ENCODE peak calls at places on chromosomes 13 and 19, in five cellular contexts. N, Y, T, E and X are unnamed samples.

GRCh38 chr13:111066544-111066943 is 48.6 kb upstream of the ARHGEF7 start:
- DNase-seq in N (no peak), Y (no peak), T (no peak), E (peak; percentile 30), X (no peak)

GRCh38 chr19:4993683-4994082 is 24.8 kb downstream of the KDM4B start:
- DNase-seq in N (no peak), Y (no peak), T (no peak), E (no peak), X (no peak)

GRCh38 chr19:6730153-6730804 is 7.1 kb downstream of the GPR108 start:
- DNase-seq in N (peak; percentile 87), Y (peak; percentile 67), T (peak; percentile 99), E (no peak), X (peak; percentile 87)

GRCh38 chr19:20482721-20483120 is 82.9 kb downstream of the ZNF737 start:
- DNase-seq in N (no peak), Y (peak; percentile 11), T (peak; percentile 42), E (no peak), X (no peak)

GRCh38 chr13:35157143-35157755 is 215.2 kb downstream of the NBEA start:
- DNase-seq in N (peak; percentile 32), Y (peak; percentile 33), T (peak; percentile 57), E (no peak), X (peak; percentile 3)

GRCh38 chr13:29857089-29857488 is 6.7 kb upstream of the UBL3 start:
- DNase-seq in N (no peak), Y (no peak), T (no peak), E (no peak), X (no peak)

GRCh38 chr13:112905086-112905485 is 63.9 kb upstream of the MCF2L start:
- DNase-seq in N (no peak), Y (no peak), T (peak; percentile 61), E (no peak), X (no peak)

GRCh38 chr13:113084094-113084942 is 21.3 kb upstream of the F7 start:
- DNase-seq in N (no peak), Y (no peak), T (no peak), E (no peak), X (no peak)

GRCh38 chr13:38202730-38203129 is 146.9 kb upstream of the UFM1 start:
- DNase-seq in N (no peak), Y (no peak), T (no peak), E (no peak), X (no peak)

GRCh38 chr13:27283906-27284523 is 13.4 kb downstream of the RASL11A start:
- DNase-seq in N (peak; percentile 42), Y (peak; percentile 36), T (no peak), E (no peak), X (no peak)

GRCh38 chr13:44117351-44117750 is 237.6 kb downstream of the LACC1 start:
- DNase-seq in N (no peak), Y (no peak), T (no peak), E (no peak), X (no peak)

GRCh38 chr13:44191504-44192171 is 182.0 kb upstream of the SERP2 start:
- DNase-seq in N (peak; percentile 63), Y (peak; percentile 67), T (peak; percentile 70), E (no peak), X (no peak)

GRCh38 chr19:10116085-10116865 is 3.4 kb downstream of the EIF3G start:
- DNase-seq in N (no peak), Y (no peak), T (no peak), E (no peak), X (peak; percentile 49)

GRCh38 chr19:5882421-5882968 is 12.2 kb upstream of the FUT5 start:
- DNase-seq in N (no peak), Y (no peak), T (no peak), E (no peak), X (peak; percentile 57)

GRCh38 chr13:112182251-112182650 is 115.3 kb downstream of the SOX1 start:
- DNase-seq in N (no peak), Y (no peak), T (no peak), E (no peak), X (no peak)

GRCh38 chr19:18135712-18136584 is 17.0 kb upstream of the PIK3R2 start:
- DNase-seq in N (peak; percentile 87), Y (peak; percentile 66), T (no peak), E (no peak), X (no peak)

GRCh38 chr19:19120308-19121156 is 17.7 kb downstream of the TMEM161A start:
- DNase-seq in N (peak; percentile 31), Y (peak; percentile 26), T (peak; percentile 100), E (no peak), X (peak; percentile 72)

GRCh38 chr13:64505511-64505910 is 2724.6 kb downstream of the PCDH9 start:
- DNase-seq in N (no peak), Y (no peak), T (no peak), E (no peak), X (no peak)

GRCh38 chr19:5048091-5048726 is 79.3 kb downstream of the KDM4B start:
- DNase-seq in N (peak; percentile 87), Y (peak; percentile 87), T (peak; percentile 95), E (peak; percentile 77), X (peak; percentile 100)

GRCh38 chr13:107466326-107466725 is 749.0 kb downstream of the LIG4 start:
- DNase-seq in N (no peak), Y (no peak), T (peak; percentile 52), E (no peak), X (peak; percentile 8)

GRCh38 chr13:93151277-93151676 is 75.3 kb upstream of the GPC6 start:
- DNase-seq in N (no peak), Y (no peak), T (no peak), E (no peak), X (peak; percentile 5)

GRCh38 chr13:110054041-110054440 is 252.9 kb downstream of the COL4A1 start:
- DNase-seq in N (no peak), Y (no peak), T (no peak), E (no peak), X (no peak)

GRCh38 chr19:54317108-54317964 is 4.4 kb upstream of the LILRA5 start:
- DNase-seq in N (no peak), Y (no peak), T (no peak), E (no peak), X (no peak)

GRCh38 chr13:97810152-97810551 is 143.3 kb upstream of the IPO5 start:
- DNase-seq in N (no peak), Y (no peak), T (no peak), E (no peak), X (no peak)

GRCh38 chr13:44523176-44524017 is 52.7 kb downstream of the TSC22D1 start:
- DNase-seq in N (peak; percentile 20), Y (no peak), T (no peak), E (no peak), X (peak; percentile 47)

GRCh38 chr13:111339366-111340143 is 19.1 kb downstream of the TEX29 start:
- DNase-seq in N (no peak), Y (no peak), T (peak; percentile 33), E (no peak), X (no peak)

GRCh38 chr13:69997061-69997460 is 110.6 kb upstream of the ATXN8OS start:
- DNase-seq in N (no peak), Y (no peak), T (no peak), E (no peak), X (no peak)

GRCh38 chr19:46381746-46382345 is 31.5 kb downstream of the CCDC8 start:
- DNase-seq in N (no peak), Y (no peak), T (no peak), E (no peak), X (no peak)

GRCh38 chr19:37095859-37096258 is 17.6 kb downstream of the ZNF420 start:
- DNase-seq in N (no peak), Y (no peak), T (no peak), E (no peak), X (no peak)

GRCh38 chr19:13025819-13026477 is 30.7 kb downstream of the NFIX start:
- DNase-seq in N (no peak), Y (no peak), T (no peak), E (no peak), X (peak; percentile 76)
- H3K4me3 ChIP-seq in N (no peak overlapping the region), Y (no peak overlapping the region), T (no peak overlapping the region), E (peak overlapping the region; percentile 66), X (peak overlapping the region; percentile 77)

DNA sequence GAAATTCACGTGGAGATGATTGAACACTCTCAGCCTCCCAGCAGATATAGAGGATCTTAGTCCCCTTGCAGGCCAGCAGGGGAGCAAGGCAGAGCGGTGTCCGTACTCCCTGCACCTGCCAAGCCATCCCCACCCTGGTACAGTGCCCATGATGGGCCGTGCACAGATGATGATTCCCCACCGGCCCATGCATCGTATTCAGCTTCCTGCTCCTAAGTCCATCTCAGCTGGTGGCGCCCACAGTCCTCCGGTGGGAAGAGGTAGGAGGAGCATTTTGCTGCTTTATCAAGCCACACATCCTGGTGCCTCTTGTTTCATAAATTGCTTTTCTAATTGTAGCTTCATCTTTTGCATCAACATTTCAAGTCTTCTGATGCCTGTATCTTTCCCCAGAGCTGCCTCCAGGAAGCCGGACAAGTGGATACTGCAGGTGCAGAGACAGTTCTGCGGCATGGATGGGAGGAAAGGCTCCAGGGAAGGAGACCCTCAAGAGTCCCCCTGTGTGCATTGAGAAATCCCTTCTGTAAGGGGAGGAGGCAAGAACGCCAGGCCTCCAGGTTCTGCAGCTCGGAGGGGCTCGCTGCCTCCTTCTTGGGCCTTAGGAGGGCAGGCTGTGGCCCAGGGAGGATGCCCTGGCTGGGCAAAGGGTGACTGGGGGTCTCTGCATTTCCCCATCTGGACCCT is 55.3 kb downstream of the F2RL3 start:
- DNase-seq in N (no peak), Y (no peak), T (no peak), E (no peak), X (no peak)
- H3K27ac ChIP-seq in N (no peak overlapping the region), Y (no peak overlapping the region), T (no peak overlapping the region), E (no peak overlapping the region), X (no peak overlapping the region)

DNA sequence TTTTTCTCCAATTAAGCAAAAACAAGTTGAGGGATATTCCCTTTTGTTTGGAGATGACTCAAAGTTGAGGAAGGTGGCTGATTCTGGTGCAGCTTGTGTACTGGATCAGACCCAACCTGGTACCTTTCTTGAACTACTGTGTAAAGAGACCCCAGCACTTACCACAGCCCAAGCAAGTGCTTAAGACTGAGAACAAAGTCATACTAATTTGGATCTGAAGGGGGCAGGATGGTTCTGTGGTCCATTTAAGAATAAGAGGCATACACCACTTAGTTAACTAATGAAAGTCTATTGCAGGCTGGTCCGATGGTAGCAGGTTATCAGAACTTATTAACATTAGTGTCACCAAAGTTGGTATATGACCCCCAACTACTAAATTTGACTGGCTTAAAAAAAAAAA is 6.3 kb downstream of the THSD1 start:
- DNase-seq in N (no peak), Y (no peak), T (no peak), E (no peak), X (no peak)
- TF ChIP-seq CTCF in N (no peak), Y (no peak), T (peak; percentile 59), E (peak; percentile 42), X (peak; percentile 29)

GRCh38 chr13:106145997-106146864 is 389.2 kb downstream of the EFNB2 start:
- DNase-seq in N (no peak), Y (no peak), T (peak; percentile 55), E (no peak), X (no peak)
- H3K4me3 ChIP-seq in N (no peak overlapping the region), Y (no peak overlapping the region), T (no peak overlapping the region), E (no peak overlapping the region), X (no peak overlapping the region)